ENCODE peak calls at places on chromosome 21, in nine cellular contexts. W is mesenchymal stem cell; P is AG04450; E is kidney epithelial cell; O is bronchial epithelial cell; H is foreskin fibroblast; Q is mammary epithelial cell; N is SJSA1; I is CD8-positive, alpha-beta T cell. L is an unnamed sample.

GRCh38 chr21:26385721-26386120 is 187.4 kb downstream of the CYYR1 start:
- DNase-seq in N (no peak), I (no peak), O (peak; percentile 73), Q (peak; percentile 67), H (peak; percentile 77), P (no peak), E (no peak), W (peak; percentile 4), L (no peak)

GRCh38 chr21:16241021-16241420 is 511.2 kb downstream of the USP25 start:
- DNase-seq in N (no peak), P (no peak), H (no peak), W (no peak), I (no peak), O (no peak), Q (no peak), E (no peak), L (no peak)

GRCh38 chr21:16969636-16970035 is 543.2 kb upstream of the CXADR start:
- DNase-seq in O (no peak), N (no peak), Q (no peak), I (no peak), E (no peak), W (no peak), H (no peak), P (no peak), L (no peak)

GRCh38 chr21:42845296-42845965 is 33.9 kb downstream of the WDR4 start:
- DNase-seq in H (peak; percentile 28), O (no peak), E (no peak), W (no peak), N (no peak), Q (no peak), P (no peak), I (no peak), L (no peak)

GRCh38 chr21:22125581-22125980 is 1127.4 kb downstream of the NCAM2 start:
- DNase-seq in O (peak; percentile 3), H (no peak), I (no peak), W (no peak), Q (no peak), N (no peak), P (no peak), E (no peak), L (no peak)

GRCh38 chr21:32083175-32083574 is 195.7 kb downstream of the MIS18A start:
- DNase-seq in P (no peak), N (no peak), I (no peak), H (no peak), O (peak; percentile 4), W (no peak), Q (no peak), E (no peak), L (no peak)

GRCh38 chr21:34857874-34858273 is 189.1 kb downstream of the CLIC6 start:
- DNase-seq in Q (no peak), N (no peak), W (no peak), O (no peak), E (no peak), H (no peak), P (no peak), I (no peak), L (no peak)

GRCh38 chr21:41877901-41878830 is 978 bp downstream of the PRDM15 start:
- DNase-seq in E (no peak), N (no peak), O (peak; percentile 23), I (no peak), P (no peak), W (peak; percentile 30), H (peak; percentile 77), Q (peak; percentile 26), L (peak; percentile 71)

GRCh38 chr21:45440736-45441350 is 35.9 kb downstream of the COL18A1 start:
- DNase-seq in E (no peak), I (no peak), Q (no peak), P (no peak), N (no peak), O (no peak), H (no peak), W (no peak), L (no peak)

GRCh38 chr21:45439171-45439872 is 34.4 kb downstream of the COL18A1 start:
- DNase-seq in Q (peak; percentile 59), N (peak; percentile 81), I (peak; percentile 80), O (peak; percentile 58), E (peak; percentile 61), W (peak; percentile 86), P (peak; percentile 60), H (peak; percentile 94), L (peak; percentile 86)

GRCh38 chr21:45441431-45442255 is 36.7 kb downstream of the COL18A1 start:
- DNase-seq in E (no peak), H (no peak), Q (no peak), O (no peak), N (no peak), W (no peak), P (no peak), I (no peak), L (no peak)

GRCh38 chr21:45438391-45439145 is 33.6 kb downstream of the COL18A1 start:
- DNase-seq in I (no peak), N (no peak), P (no peak), E (no peak), Q (no peak), O (no peak), H (no peak), W (no peak), L (no peak)

GRCh38 chr21:45439901-45440461 is 35.0 kb downstream of the COL18A1 start:
- DNase-seq in Q (no peak), O (no peak), E (no peak), N (no peak), W (no peak), H (no peak), I (no peak), P (no peak), L (no peak)
- H3K4me3 ChIP-seq in Q (no peak overlapping the region), O (no peak overlapping the region), E (no peak overlapping the region), N (no peak overlapping the region), W (no peak overlapping the region), H (no peak overlapping the region), I (no peak overlapping the region), P (no peak overlapping the region), L (no peak overlapping the region)

DNA sequence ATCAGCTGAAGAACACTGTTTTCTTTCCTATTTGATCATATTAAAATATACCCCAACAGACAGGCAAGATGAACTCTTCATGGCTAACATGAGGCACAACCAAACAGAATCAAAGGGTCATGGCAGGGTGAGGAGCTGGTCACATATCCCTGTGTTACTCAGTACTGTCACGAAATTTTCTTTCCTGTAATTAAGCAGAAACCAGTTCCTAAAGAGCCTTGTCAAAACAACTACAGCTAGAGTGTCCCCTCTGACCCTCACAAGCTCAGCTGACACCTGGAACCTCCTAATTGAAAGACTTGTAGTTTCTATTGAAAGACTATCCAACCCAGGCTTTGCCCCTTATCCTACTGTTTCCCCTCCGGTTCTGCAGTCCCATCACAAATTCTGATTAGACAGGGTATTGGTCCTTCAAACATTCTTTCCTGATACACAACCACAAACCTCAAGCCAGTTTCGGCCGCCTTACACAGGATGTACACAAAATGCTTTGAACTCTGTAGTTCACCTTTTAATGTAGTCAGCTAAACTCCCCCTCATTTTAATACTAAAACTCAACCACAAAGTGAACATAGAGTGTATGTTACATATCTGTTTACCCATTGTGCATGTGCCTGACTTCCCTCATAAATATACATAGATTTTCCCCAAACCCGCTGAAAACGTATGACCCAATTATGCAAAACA is 651.9 kb downstream of the MRPL39 start:
- DNase-seq in H (no peak), O (no peak), N (no peak), E (no peak), Q (no peak), P (no peak), W (no peak), I (no peak), L (peak; percentile 53)
- H3K4me3 ChIP-seq in H (no peak overlapping the region), O (no peak overlapping the region), N (no peak overlapping the region), E (no peak overlapping the region), Q (no peak overlapping the region), P (no peak overlapping the region), W (no peak overlapping the region), I (no peak overlapping the region), L (no peak overlapping the region)

DNA sequence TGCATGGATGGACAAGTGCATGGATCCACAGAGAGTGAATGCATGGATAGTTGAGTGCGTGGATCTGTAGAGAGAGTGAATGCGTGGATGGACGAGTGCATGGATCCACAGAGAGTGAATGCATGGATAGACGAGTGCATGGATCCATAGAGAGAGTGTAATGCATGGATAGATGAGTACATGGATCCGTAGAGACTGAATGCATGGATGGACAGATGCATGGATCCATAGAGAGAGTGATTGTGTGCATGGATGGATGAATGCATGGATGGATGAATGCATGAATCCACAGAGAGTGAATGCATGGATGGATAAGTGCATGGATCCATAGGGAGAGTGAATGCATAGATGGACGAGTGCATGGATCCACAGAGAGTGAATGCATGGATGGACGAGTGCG is 153.8 kb downstream of the PCBP3 start:
- DNase-seq in H (no peak), P (no peak), E (no peak), Q (no peak), O (no peak), N (no peak), W (no peak), I (no peak), L (no peak)
- H3K4me3 ChIP-seq in H (no peak overlapping the region), P (no peak overlapping the region), E (no peak overlapping the region), Q (no peak overlapping the region), O (no peak overlapping the region), N (no peak overlapping the region), W (no peak overlapping the region), I (no peak overlapping the region), L (no peak overlapping the region)

GRCh38 chr21:45110873-45111624 is 36.7 kb downstream of the ADARB1 start:
- DNase-seq in P (no peak), N (no peak), Q (no peak), O (no peak), H (no peak), W (no peak), E (no peak), I (no peak), L (peak; percentile 66)

GRCh38 chr21:45108034-45108790 is 33.8 kb downstream of the ADARB1 start:
- DNase-seq in Q (no peak), P (no peak), N (no peak), O (no peak), I (no peak), W (no peak), H (no peak), E (no peak), L (no peak)

GRCh38 chr21:45108808-45109800 is 34.7 kb downstream of the ADARB1 start:
- DNase-seq in N (no peak), O (no peak), I (no peak), H (no peak), W (no peak), E (no peak), Q (no peak), P (no peak), L (no peak)

GRCh38 chr21:45111703-45112102 is 37.3 kb downstream of the ADARB1 start:
- DNase-seq in I (no peak), W (no peak), P (no peak), H (no peak), Q (no peak), E (no peak), N (no peak), O (no peak), L (no peak)

DNA sequence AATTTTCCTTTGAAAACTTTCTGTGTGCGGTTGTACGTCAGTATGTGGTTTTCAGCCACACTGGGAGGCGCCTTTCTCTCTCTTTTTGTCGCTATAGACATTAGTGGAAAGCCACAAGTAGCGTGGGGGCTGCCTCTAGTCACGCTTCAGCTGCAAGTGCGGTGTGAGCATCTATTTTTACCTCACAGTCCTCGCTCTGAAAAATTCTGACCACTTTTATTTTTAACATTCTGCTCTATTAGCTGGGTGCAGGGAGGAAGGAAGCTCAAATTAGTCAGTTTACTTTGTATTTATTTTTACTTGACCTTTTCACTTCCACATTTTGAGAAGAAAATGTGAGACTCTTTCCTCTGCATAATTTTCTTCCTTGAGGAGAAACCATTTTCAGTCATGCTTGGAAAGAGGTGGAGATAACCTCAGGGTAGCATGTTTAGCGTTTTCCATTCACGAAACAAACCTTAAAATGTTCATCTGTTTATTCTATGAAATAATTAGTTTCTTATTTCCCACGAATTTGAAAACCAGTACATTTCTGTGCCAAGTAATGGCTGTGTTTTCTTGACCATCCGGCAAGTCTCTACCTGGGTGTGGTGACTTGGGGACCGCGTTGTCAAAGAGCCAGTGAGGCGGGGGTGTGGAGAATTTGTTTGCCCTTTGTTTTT is 35.6 kb downstream of the ADARB1 start:
- DNase-seq in P (no peak), Q (no peak), I (peak; percentile 52), W (peak; percentile 56), O (no peak), E (peak; percentile 14), H (no peak), N (no peak), L (peak; percentile 83)
- H3K4me3 ChIP-seq in P (no peak overlapping the region), Q (no peak overlapping the region), I (peak overlapping the region; percentile 51), W (no peak overlapping the region), O (no peak overlapping the region), E (no peak overlapping the region), H (no peak overlapping the region), N (no peak overlapping the region), L (peak overlapping the region; percentile 16)

L was measured in GM06990.